ENCODE peak calls at places on chromosomes 2 and 18, in five cellular contexts. One of them, this sample, is unnamed.

GRCh38 chr2:151973901-151974199 is 125.0 kb downstream of the CACNB4 start:
- DNase-seq in tibial artery: peak
- DNase-seq in activated T-cell treated with anti-CD3 and anti-CD28 coated beads for 1 hour: no peak
- DNase-seq in SK-N-SH: peak
- DNase-seq in DMS79 treated with DMSO at 0.1 percent for 48 hours: peak
- DNase-seq in this sample: peak

GRCh38 chr2:58535994-58536393 is 294.9 kb upstream of the FANCL start:
- DNase-seq in tibial artery: no peak
- DNase-seq in activated T-cell treated with anti-CD3 and anti-CD28 coated beads for 1 hour: no peak
- DNase-seq in SK-N-SH: no peak
- DNase-seq in DMS79 treated with DMSO at 0.1 percent for 48 hours: no peak
- DNase-seq in this sample: no peak

GRCh38 chr2:12606472-12607000 is 110.2 kb upstream of the TRIB2 start:
- DNase-seq in tibial artery: no peak
- DNase-seq in activated T-cell treated with anti-CD3 and anti-CD28 coated beads for 1 hour: no peak
- DNase-seq in SK-N-SH: peak
- DNase-seq in DMS79 treated with DMSO at 0.1 percent for 48 hours: no peak
- DNase-seq in this sample: no peak

GRCh38 chr2:149365826-149366583 is 35.6 kb downstream of the LYPD6 start:
- DNase-seq in tibial artery: no peak
- DNase-seq in activated T-cell treated with anti-CD3 and anti-CD28 coated beads for 1 hour: no peak
- DNase-seq in SK-N-SH: peak
- DNase-seq in DMS79 treated with DMSO at 0.1 percent for 48 hours: peak
- DNase-seq in this sample: peak

GRCh38 chr2:75100011-75100680 is 99.2 kb downstream of the TACR1 start:
- DNase-seq in tibial artery: no peak
- DNase-seq in activated T-cell treated with anti-CD3 and anti-CD28 coated beads for 1 hour: no peak
- DNase-seq in SK-N-SH: peak
- DNase-seq in DMS79 treated with DMSO at 0.1 percent for 48 hours: peak
- DNase-seq in this sample: no peak

GRCh38 chr2:200662727-200663126 is 76.9 kb downstream of the AOX1 start:
- DNase-seq in tibial artery: no peak
- DNase-seq in activated T-cell treated with anti-CD3 and anti-CD28 coated beads for 1 hour: no peak
- DNase-seq in SK-N-SH: no peak
- DNase-seq in DMS79 treated with DMSO at 0.1 percent for 48 hours: no peak
- DNase-seq in this sample: no peak

GRCh38 chr18:63366270-63366990 is 576 bp downstream of the KDSR start:
- DNase-seq in tibial artery: peak
- DNase-seq in activated T-cell treated with anti-CD3 and anti-CD28 coated beads for 1 hour: peak
- DNase-seq in SK-N-SH: peak
- DNase-seq in DMS79 treated with DMSO at 0.1 percent for 48 hours: peak
- DNase-seq in this sample: peak

GRCh38 chr2:240252191-240252871 is 111.9 kb upstream of the OTOS start:
- DNase-seq in tibial artery: no peak
- DNase-seq in activated T-cell treated with anti-CD3 and anti-CD28 coated beads for 1 hour: no peak
- DNase-seq in SK-N-SH: peak
- DNase-seq in DMS79 treated with DMSO at 0.1 percent for 48 hours: no peak
- DNase-seq in this sample: no peak

GRCh38 chr2:217301142-217301541 is 441.3 kb upstream of the TNP1 start:
- DNase-seq in tibial artery: no peak
- DNase-seq in activated T-cell treated with anti-CD3 and anti-CD28 coated beads for 1 hour: no peak
- DNase-seq in SK-N-SH: no peak
- DNase-seq in DMS79 treated with DMSO at 0.1 percent for 48 hours: no peak
- DNase-seq in this sample: no peak

GRCh38 chr2:190382851-190383250 is 25.3 kb upstream of the MFSD6 start:
- DNase-seq in tibial artery: no peak
- DNase-seq in activated T-cell treated with anti-CD3 and anti-CD28 coated beads for 1 hour: no peak
- DNase-seq in SK-N-SH: peak
- DNase-seq in DMS79 treated with DMSO at 0.1 percent for 48 hours: peak
- DNase-seq in this sample: peak

GRCh38 chr2:20224716-20225293 is at the start of gene SDC1:
- DNase-seq in tibial artery: no peak
- DNase-seq in activated T-cell treated with anti-CD3 and anti-CD28 coated beads for 1 hour: no peak
- DNase-seq in SK-N-SH: peak
- DNase-seq in DMS79 treated with DMSO at 0.1 percent for 48 hours: peak
- DNase-seq in this sample: no peak

GRCh38 chr2:142131016-142131714 is at the start of gene LRP1B:
- DNase-seq in tibial artery: no peak
- DNase-seq in activated T-cell treated with anti-CD3 and anti-CD28 coated beads for 1 hour: no peak
- DNase-seq in SK-N-SH: peak
- DNase-seq in DMS79 treated with DMSO at 0.1 percent for 48 hours: peak
- DNase-seq in this sample: no peak

GRCh38 chr2:105977807-105978206 is 216.3 kb downstream of the UXS1 start:
- DNase-seq in tibial artery: no peak
- DNase-seq in activated T-cell treated with anti-CD3 and anti-CD28 coated beads for 1 hour: no peak
- DNase-seq in SK-N-SH: no peak
- DNase-seq in DMS79 treated with DMSO at 0.1 percent for 48 hours: no peak
- DNase-seq in this sample: no peak

GRCh38 chr2:113203901-113204519 is 30.2 kb downstream of the PSD4 start:
- DNase-seq in tibial artery: peak
- DNase-seq in activated T-cell treated with anti-CD3 and anti-CD28 coated beads for 1 hour: peak
- DNase-seq in SK-N-SH: peak
- DNase-seq in DMS79 treated with DMSO at 0.1 percent for 48 hours: peak
- DNase-seq in this sample: peak

GRCh38 chr18:61360440-61361383 is 27.5 kb downstream of the CDH20 start:
- DNase-seq in tibial artery: no peak
- DNase-seq in activated T-cell treated with anti-CD3 and anti-CD28 coated beads for 1 hour: no peak
- DNase-seq in SK-N-SH: no peak
- DNase-seq in DMS79 treated with DMSO at 0.1 percent for 48 hours: no peak
- DNase-seq in this sample: no peak